ENCODE peak calls at places on chromosomes 2 and 18, in five cellular contexts. One of them, this sample, is unnamed.

GRCh38 chr2:216589779-216590178 is 43.4 kb upstream of the IGFBP2 start:
- DNase-seq in activated naive CD4-positive, alpha-beta T cell treated with anti-CD3 and anti-CD28 coated beads, Interleukin-2, amount 50 U/mL, for 16 hours: no peak
- DNase-seq in stimulated activated CD4-positive, alpha-beta T cell treated with anti-CD3 and anti-CD28 coated beads, Interleukin-15, amount 100 ng/mL, for 24 hours: no peak
- DNase-seq in skeletal muscle cell: no peak
- DNase-seq in stimulated activated CD8-positive, alpha-beta memory T cell treated with anti-CD3 and anti-CD28 coated beads, Interleukin-7, amount 100 ng/mL, for 24 hours: no peak
- DNase-seq in this sample: no peak

GRCh38 chr18:74609535-74609934 is 11.9 kb downstream of the ZNF407 start:
- DNase-seq in activated naive CD4-positive, alpha-beta T cell treated with anti-CD3 and anti-CD28 coated beads, Interleukin-2, amount 50 U/mL, for 16 hours: no peak
- DNase-seq in stimulated activated CD4-positive, alpha-beta T cell treated with anti-CD3 and anti-CD28 coated beads, Interleukin-15, amount 100 ng/mL, for 24 hours: no peak
- DNase-seq in skeletal muscle cell: peak; percentile 41
- DNase-seq in stimulated activated CD8-positive, alpha-beta memory T cell treated with anti-CD3 and anti-CD28 coated beads, Interleukin-7, amount 100 ng/mL, for 24 hours: no peak
- DNase-seq in this sample: no peak

GRCh38 chr2:1673160-1673944 is 71.0 kb downstream of the PXDN start:
- DNase-seq in activated naive CD4-positive, alpha-beta T cell treated with anti-CD3 and anti-CD28 coated beads, Interleukin-2, amount 50 U/mL, for 16 hours: no peak
- DNase-seq in stimulated activated CD4-positive, alpha-beta T cell treated with anti-CD3 and anti-CD28 coated beads, Interleukin-15, amount 100 ng/mL, for 24 hours: no peak
- DNase-seq in skeletal muscle cell: no peak
- DNase-seq in stimulated activated CD8-positive, alpha-beta memory T cell treated with anti-CD3 and anti-CD28 coated beads, Interleukin-7, amount 100 ng/mL, for 24 hours: no peak
- DNase-seq in this sample: no peak

GRCh38 chr2:218019411-218020060 is 16.7 kb upstream of the TNS1 start:
- DNase-seq in activated naive CD4-positive, alpha-beta T cell treated with anti-CD3 and anti-CD28 coated beads, Interleukin-2, amount 50 U/mL, for 16 hours: no peak
- DNase-seq in stimulated activated CD4-positive, alpha-beta T cell treated with anti-CD3 and anti-CD28 coated beads, Interleukin-15, amount 100 ng/mL, for 24 hours: no peak
- DNase-seq in skeletal muscle cell: no peak
- DNase-seq in stimulated activated CD8-positive, alpha-beta memory T cell treated with anti-CD3 and anti-CD28 coated beads, Interleukin-7, amount 100 ng/mL, for 24 hours: no peak
- DNase-seq in this sample: no peak

GRCh38 chr2:56100791-56101312 is 82.9 kb upstream of the CCDC85A start:
- DNase-seq in activated naive CD4-positive, alpha-beta T cell treated with anti-CD3 and anti-CD28 coated beads, Interleukin-2, amount 50 U/mL, for 16 hours: no peak
- DNase-seq in stimulated activated CD4-positive, alpha-beta T cell treated with anti-CD3 and anti-CD28 coated beads, Interleukin-15, amount 100 ng/mL, for 24 hours: no peak
- DNase-seq in skeletal muscle cell: no peak
- DNase-seq in stimulated activated CD8-positive, alpha-beta memory T cell treated with anti-CD3 and anti-CD28 coated beads, Interleukin-7, amount 100 ng/mL, for 24 hours: no peak
- DNase-seq in this sample: no peak

GRCh38 chr2:151757861-151758260 is 23.6 kb upstream of the NEB start:
- DNase-seq in activated naive CD4-positive, alpha-beta T cell treated with anti-CD3 and anti-CD28 coated beads, Interleukin-2, amount 50 U/mL, for 16 hours: no peak
- DNase-seq in stimulated activated CD4-positive, alpha-beta T cell treated with anti-CD3 and anti-CD28 coated beads, Interleukin-15, amount 100 ng/mL, for 24 hours: no peak
- DNase-seq in skeletal muscle cell: no peak
- DNase-seq in stimulated activated CD8-positive, alpha-beta memory T cell treated with anti-CD3 and anti-CD28 coated beads, Interleukin-7, amount 100 ng/mL, for 24 hours: no peak
- DNase-seq in this sample: no peak

GRCh38 chr2:212005077-212005671 is 533.4 kb downstream of the ERBB4 start:
- DNase-seq in activated naive CD4-positive, alpha-beta T cell treated with anti-CD3 and anti-CD28 coated beads, Interleukin-2, amount 50 U/mL, for 16 hours: no peak
- DNase-seq in stimulated activated CD4-positive, alpha-beta T cell treated with anti-CD3 and anti-CD28 coated beads, Interleukin-15, amount 100 ng/mL, for 24 hours: peak; percentile 4
- DNase-seq in skeletal muscle cell: no peak
- DNase-seq in stimulated activated CD8-positive, alpha-beta memory T cell treated with anti-CD3 and anti-CD28 coated beads, Interleukin-7, amount 100 ng/mL, for 24 hours: no peak
- DNase-seq in this sample: no peak

GRCh38 chr2:101596346-101596745 is 101.2 kb upstream of the MAP4K4 start:
- DNase-seq in activated naive CD4-positive, alpha-beta T cell treated with anti-CD3 and anti-CD28 coated beads, Interleukin-2, amount 50 U/mL, for 16 hours: no peak
- DNase-seq in stimulated activated CD4-positive, alpha-beta T cell treated with anti-CD3 and anti-CD28 coated beads, Interleukin-15, amount 100 ng/mL, for 24 hours: no peak
- DNase-seq in skeletal muscle cell: no peak
- DNase-seq in stimulated activated CD8-positive, alpha-beta memory T cell treated with anti-CD3 and anti-CD28 coated beads, Interleukin-7, amount 100 ng/mL, for 24 hours: no peak
- DNase-seq in this sample: no peak

GRCh38 chr2:11521730-11522129 is 12.1 kb upstream of the GREB1 start:
- DNase-seq in activated naive CD4-positive, alpha-beta T cell treated with anti-CD3 and anti-CD28 coated beads, Interleukin-2, amount 50 U/mL, for 16 hours: no peak
- DNase-seq in stimulated activated CD4-positive, alpha-beta T cell treated with anti-CD3 and anti-CD28 coated beads, Interleukin-15, amount 100 ng/mL, for 24 hours: no peak
- DNase-seq in skeletal muscle cell: no peak
- DNase-seq in stimulated activated CD8-positive, alpha-beta memory T cell treated with anti-CD3 and anti-CD28 coated beads, Interleukin-7, amount 100 ng/mL, for 24 hours: no peak
- DNase-seq in this sample: no peak

GRCh38 chr2:18889565-18890332 is 300.4 kb upstream of the NT5C1B start:
- DNase-seq in activated naive CD4-positive, alpha-beta T cell treated with anti-CD3 and anti-CD28 coated beads, Interleukin-2, amount 50 U/mL, for 16 hours: no peak
- DNase-seq in stimulated activated CD4-positive, alpha-beta T cell treated with anti-CD3 and anti-CD28 coated beads, Interleukin-15, amount 100 ng/mL, for 24 hours: no peak
- DNase-seq in skeletal muscle cell: no peak
- DNase-seq in stimulated activated CD8-positive, alpha-beta memory T cell treated with anti-CD3 and anti-CD28 coated beads, Interleukin-7, amount 100 ng/mL, for 24 hours: no peak
- DNase-seq in this sample: no peak

GRCh38 chr2:60882971-60883753 is 1.8 kb downstream of the REL start:
- DNase-seq in activated naive CD4-positive, alpha-beta T cell treated with anti-CD3 and anti-CD28 coated beads, Interleukin-2, amount 50 U/mL, for 16 hours: no peak
- DNase-seq in stimulated activated CD4-positive, alpha-beta T cell treated with anti-CD3 and anti-CD28 coated beads, Interleukin-15, amount 100 ng/mL, for 24 hours: peak; percentile 19
- DNase-seq in skeletal muscle cell: no peak
- DNase-seq in stimulated activated CD8-positive, alpha-beta memory T cell treated with anti-CD3 and anti-CD28 coated beads, Interleukin-7, amount 100 ng/mL, for 24 hours: no peak
- DNase-seq in this sample: peak; percentile 40

GRCh38 chr2:230777681-230778080 is 65.0 kb downstream of the CAB39 start:
- DNase-seq in activated naive CD4-positive, alpha-beta T cell treated with anti-CD3 and anti-CD28 coated beads, Interleukin-2, amount 50 U/mL, for 16 hours: no peak
- DNase-seq in stimulated activated CD4-positive, alpha-beta T cell treated with anti-CD3 and anti-CD28 coated beads, Interleukin-15, amount 100 ng/mL, for 24 hours: no peak
- DNase-seq in skeletal muscle cell: no peak
- DNase-seq in stimulated activated CD8-positive, alpha-beta memory T cell treated with anti-CD3 and anti-CD28 coated beads, Interleukin-7, amount 100 ng/mL, for 24 hours: no peak
- DNase-seq in this sample: no peak

GRCh38 chr2:40353236-40353635 is 98.7 kb downstream of the SLC8A1 start:
- DNase-seq in activated naive CD4-positive, alpha-beta T cell treated with anti-CD3 and anti-CD28 coated beads, Interleukin-2, amount 50 U/mL, for 16 hours: no peak
- DNase-seq in stimulated activated CD4-positive, alpha-beta T cell treated with anti-CD3 and anti-CD28 coated beads, Interleukin-15, amount 100 ng/mL, for 24 hours: no peak
- DNase-seq in skeletal muscle cell: no peak
- DNase-seq in stimulated activated CD8-positive, alpha-beta memory T cell treated with anti-CD3 and anti-CD28 coated beads, Interleukin-7, amount 100 ng/mL, for 24 hours: no peak
- DNase-seq in this sample: no peak

GRCh38 chr18:79856119-79857080 is 58.7 kb downstream of the KCNG2 start:
- DNase-seq in activated naive CD4-positive, alpha-beta T cell treated with anti-CD3 and anti-CD28 coated beads, Interleukin-2, amount 50 U/mL, for 16 hours: no peak
- DNase-seq in stimulated activated CD4-positive, alpha-beta T cell treated with anti-CD3 and anti-CD28 coated beads, Interleukin-15, amount 100 ng/mL, for 24 hours: peak; percentile 11
- DNase-seq in skeletal muscle cell: peak; percentile 9
- DNase-seq in stimulated activated CD8-positive, alpha-beta memory T cell treated with anti-CD3 and anti-CD28 coated beads, Interleukin-7, amount 100 ng/mL, for 24 hours: no peak
- DNase-seq in this sample: no peak

GRCh38 chr2:39620067-39620466 is 45.6 kb upstream of the TMEM178A start:
- DNase-seq in activated naive CD4-positive, alpha-beta T cell treated with anti-CD3 and anti-CD28 coated beads, Interleukin-2, amount 50 U/mL, for 16 hours: no peak
- DNase-seq in stimulated activated CD4-positive, alpha-beta T cell treated with anti-CD3 and anti-CD28 coated beads, Interleukin-15, amount 100 ng/mL, for 24 hours: peak; percentile 27
- DNase-seq in skeletal muscle cell: peak; percentile 77
- DNase-seq in stimulated activated CD8-positive, alpha-beta memory T cell treated with anti-CD3 and anti-CD28 coated beads, Interleukin-7, amount 100 ng/mL, for 24 hours: no peak
- DNase-seq in this sample: peak; percentile 27

GRCh38 chr2:219969508-219969907 is 342.1 kb downstream of the SLC4A3 start:
- DNase-seq in activated naive CD4-positive, alpha-beta T cell treated with anti-CD3 and anti-CD28 coated beads, Interleukin-2, amount 50 U/mL, for 16 hours: no peak
- DNase-seq in stimulated activated CD4-positive, alpha-beta T cell treated with anti-CD3 and anti-CD28 coated beads, Interleukin-15, amount 100 ng/mL, for 24 hours: no peak
- DNase-seq in skeletal muscle cell: peak; percentile 22
- DNase-seq in stimulated activated CD8-positive, alpha-beta memory T cell treated with anti-CD3 and anti-CD28 coated beads, Interleukin-7, amount 100 ng/mL, for 24 hours: no peak
- DNase-seq in this sample: no peak

GRCh38 chr2:65404988-65405697 is 27.3 kb downstream of the SPRED2 start:
- DNase-seq in activated naive CD4-positive, alpha-beta T cell treated with anti-CD3 and anti-CD28 coated beads, Interleukin-2, amount 50 U/mL, for 16 hours: no peak
- DNase-seq in stimulated activated CD4-positive, alpha-beta T cell treated with anti-CD3 and anti-CD28 coated beads, Interleukin-15, amount 100 ng/mL, for 24 hours: no peak
- DNase-seq in skeletal muscle cell: no peak
- DNase-seq in stimulated activated CD8-positive, alpha-beta memory T cell treated with anti-CD3 and anti-CD28 coated beads, Interleukin-7, amount 100 ng/mL, for 24 hours: no peak
- DNase-seq in this sample: no peak

GRCh38 chr2:47520825-47521665 is 118.1 kb downstream of the MSH2 start:
- DNase-seq in activated naive CD4-positive, alpha-beta T cell treated with anti-CD3 and anti-CD28 coated beads, Interleukin-2, amount 50 U/mL, for 16 hours: peak; percentile 76
- DNase-seq in stimulated activated CD4-positive, alpha-beta T cell treated with anti-CD3 and anti-CD28 coated beads, Interleukin-15, amount 100 ng/mL, for 24 hours: peak; percentile 83
- DNase-seq in skeletal muscle cell: no peak
- DNase-seq in stimulated activated CD8-positive, alpha-beta memory T cell treated with anti-CD3 and anti-CD28 coated beads, Interleukin-7, amount 100 ng/mL, for 24 hours: peak; percentile 28
- DNase-seq in this sample: peak; percentile 75

GRCh38 chr2:30653847-30654246 is 153.4 kb downstream of the CAPN13 start:
- DNase-seq in activated naive CD4-positive, alpha-beta T cell treated with anti-CD3 and anti-CD28 coated beads, Interleukin-2, amount 50 U/mL, for 16 hours: no peak
- DNase-seq in stimulated activated CD4-positive, alpha-beta T cell treated with anti-CD3 and anti-CD28 coated beads, Interleukin-15, amount 100 ng/mL, for 24 hours: no peak
- DNase-seq in skeletal muscle cell: no peak
- DNase-seq in stimulated activated CD8-positive, alpha-beta memory T cell treated with anti-CD3 and anti-CD28 coated beads, Interleukin-7, amount 100 ng/mL, for 24 hours: no peak
- DNase-seq in this sample: no peak

GRCh38 chr2:100976061-100976460 is 26.0 kb upstream of the RPL31 start:
- DNase-seq in activated naive CD4-positive, alpha-beta T cell treated with anti-CD3 and anti-CD28 coated beads, Interleukin-2, amount 50 U/mL, for 16 hours: no peak
- DNase-seq in stimulated activated CD4-positive, alpha-beta T cell treated with anti-CD3 and anti-CD28 coated beads, Interleukin-15, amount 100 ng/mL, for 24 hours: no peak
- DNase-seq in skeletal muscle cell: no peak
- DNase-seq in stimulated activated CD8-positive, alpha-beta memory T cell treated with anti-CD3 and anti-CD28 coated beads, Interleukin-7, amount 100 ng/mL, for 24 hours: no peak
- DNase-seq in this sample: no peak

GRCh38 chr2:317501-318424 is 29.9 kb upstream of the ALKAL2 start:
- DNase-seq in activated naive CD4-positive, alpha-beta T cell treated with anti-CD3 and anti-CD28 coated beads, Interleukin-2, amount 50 U/mL, for 16 hours: no peak
- DNase-seq in stimulated activated CD4-positive, alpha-beta T cell treated with anti-CD3 and anti-CD28 coated beads, Interleukin-15, amount 100 ng/mL, for 24 hours: peak; percentile 40
- DNase-seq in skeletal muscle cell: peak; percentile 36
- DNase-seq in stimulated activated CD8-positive, alpha-beta memory T cell treated with anti-CD3 and anti-CD28 coated beads, Interleukin-7, amount 100 ng/mL, for 24 hours: no peak
- DNase-seq in this sample: peak; percentile 29

GRCh38 chr2:96108578-96109561 is 7.5 kb downstream of the ADRA2B start:
- DNase-seq in activated naive CD4-positive, alpha-beta T cell treated with anti-CD3 and anti-CD28 coated beads, Interleukin-2, amount 50 U/mL, for 16 hours: no peak
- DNase-seq in stimulated activated CD4-positive, alpha-beta T cell treated with anti-CD3 and anti-CD28 coated beads, Interleukin-15, amount 100 ng/mL, for 24 hours: no peak
- DNase-seq in skeletal muscle cell: no peak
- DNase-seq in stimulated activated CD8-positive, alpha-beta memory T cell treated with anti-CD3 and anti-CD28 coated beads, Interleukin-7, amount 100 ng/mL, for 24 hours: no peak
- DNase-seq in this sample: no peak

GRCh38 chr2:193966590-193966989 is 1690.4 kb upstream of the SLC39A10 start:
- DNase-seq in activated naive CD4-positive, alpha-beta T cell treated with anti-CD3 and anti-CD28 coated beads, Interleukin-2, amount 50 U/mL, for 16 hours: no peak
- DNase-seq in stimulated activated CD4-positive, alpha-beta T cell treated with anti-CD3 and anti-CD28 coated beads, Interleukin-15, amount 100 ng/mL, for 24 hours: no peak
- DNase-seq in skeletal muscle cell: peak; percentile 82
- DNase-seq in stimulated activated CD8-positive, alpha-beta memory T cell treated with anti-CD3 and anti-CD28 coated beads, Interleukin-7, amount 100 ng/mL, for 24 hours: no peak
- DNase-seq in this sample: no peak

GRCh38 chr2:163735692-163736432 is at the start of gene FIGN:
- DNase-seq in activated naive CD4-positive, alpha-beta T cell treated with anti-CD3 and anti-CD28 coated beads, Interleukin-2, amount 50 U/mL, for 16 hours: no peak
- DNase-seq in stimulated activated CD4-positive, alpha-beta T cell treated with anti-CD3 and anti-CD28 coated beads, Interleukin-15, amount 100 ng/mL, for 24 hours: no peak
- DNase-seq in skeletal muscle cell: peak; percentile 54
- DNase-seq in stimulated activated CD8-positive, alpha-beta memory T cell treated with anti-CD3 and anti-CD28 coated beads, Interleukin-7, amount 100 ng/mL, for 24 hours: no peak
- DNase-seq in this sample: no peak

GRCh38 chr2:128490321-128490720 is 171.7 kb upstream of the HS6ST1 start:
- DNase-seq in activated naive CD4-positive, alpha-beta T cell treated with anti-CD3 and anti-CD28 coated beads, Interleukin-2, amount 50 U/mL, for 16 hours: no peak
- DNase-seq in stimulated activated CD4-positive, alpha-beta T cell treated with anti-CD3 and anti-CD28 coated beads, Interleukin-15, amount 100 ng/mL, for 24 hours: no peak
- DNase-seq in skeletal muscle cell: no peak
- DNase-seq in stimulated activated CD8-positive, alpha-beta memory T cell treated with anti-CD3 and anti-CD28 coated beads, Interleukin-7, amount 100 ng/mL, for 24 hours: no peak
- DNase-seq in this sample: no peak

GRCh38 chr2:173459363-173459762 is 104.7 kb downstream of the CDCA7 start:
- DNase-seq in activated naive CD4-positive, alpha-beta T cell treated with anti-CD3 and anti-CD28 coated beads, Interleukin-2, amount 50 U/mL, for 16 hours: no peak
- DNase-seq in stimulated activated CD4-positive, alpha-beta T cell treated with anti-CD3 and anti-CD28 coated beads, Interleukin-15, amount 100 ng/mL, for 24 hours: no peak
- DNase-seq in skeletal muscle cell: no peak
- DNase-seq in stimulated activated CD8-positive, alpha-beta memory T cell treated with anti-CD3 and anti-CD28 coated beads, Interleukin-7, amount 100 ng/mL, for 24 hours: no peak
- DNase-seq in this sample: no peak

GRCh38 chr2:134295441-134295840 is 41.6 kb downstream of the MGAT5 start:
- DNase-seq in activated naive CD4-positive, alpha-beta T cell treated with anti-CD3 and anti-CD28 coated beads, Interleukin-2, amount 50 U/mL, for 16 hours: no peak
- DNase-seq in stimulated activated CD4-positive, alpha-beta T cell treated with anti-CD3 and anti-CD28 coated beads, Interleukin-15, amount 100 ng/mL, for 24 hours: no peak
- DNase-seq in skeletal muscle cell: no peak
- DNase-seq in stimulated activated CD8-positive, alpha-beta memory T cell treated with anti-CD3 and anti-CD28 coated beads, Interleukin-7, amount 100 ng/mL, for 24 hours: no peak
- DNase-seq in this sample: no peak

GRCh38 chr18:67217551-67218166 is 298.9 kb downstream of the DSEL start:
- DNase-seq in activated naive CD4-positive, alpha-beta T cell treated with anti-CD3 and anti-CD28 coated beads, Interleukin-2, amount 50 U/mL, for 16 hours: peak; percentile 42
- DNase-seq in stimulated activated CD4-positive, alpha-beta T cell treated with anti-CD3 and anti-CD28 coated beads, Interleukin-15, amount 100 ng/mL, for 24 hours: peak; percentile 57
- DNase-seq in skeletal muscle cell: peak; percentile 27
- DNase-seq in stimulated activated CD8-positive, alpha-beta memory T cell treated with anti-CD3 and anti-CD28 coated beads, Interleukin-7, amount 100 ng/mL, for 24 hours: no peak
- DNase-seq in this sample: peak; percentile 54

GRCh38 chr2:227848586-227848985 is 22.8 kb upstream of the DAW1 start:
- DNase-seq in activated naive CD4-positive, alpha-beta T cell treated with anti-CD3 and anti-CD28 coated beads, Interleukin-2, amount 50 U/mL, for 16 hours: no peak
- DNase-seq in stimulated activated CD4-positive, alpha-beta T cell treated with anti-CD3 and anti-CD28 coated beads, Interleukin-15, amount 100 ng/mL, for 24 hours: no peak
- DNase-seq in skeletal muscle cell: no peak
- DNase-seq in stimulated activated CD8-positive, alpha-beta memory T cell treated with anti-CD3 and anti-CD28 coated beads, Interleukin-7, amount 100 ng/mL, for 24 hours: no peak
- DNase-seq in this sample: no peak

GRCh38 chr18:79775441-79776221 is 22.1 kb upstream of the KCNG2 start:
- DNase-seq in activated naive CD4-positive, alpha-beta T cell treated with anti-CD3 and anti-CD28 coated beads, Interleukin-2, amount 50 U/mL, for 16 hours: no peak
- DNase-seq in stimulated activated CD4-positive, alpha-beta T cell treated with anti-CD3 and anti-CD28 coated beads, Interleukin-15, amount 100 ng/mL, for 24 hours: no peak
- DNase-seq in skeletal muscle cell: no peak
- DNase-seq in stimulated activated CD8-positive, alpha-beta memory T cell treated with anti-CD3 and anti-CD28 coated beads, Interleukin-7, amount 100 ng/mL, for 24 hours: no peak
- DNase-seq in this sample: no peak

GRCh38 chr2:232488097-232488711 is 570 bp upstream of the ECEL1 start:
- DNase-seq in activated naive CD4-positive, alpha-beta T cell treated with anti-CD3 and anti-CD28 coated beads, Interleukin-2, amount 50 U/mL, for 16 hours: peak; percentile 10
- DNase-seq in stimulated activated CD4-positive, alpha-beta T cell treated with anti-CD3 and anti-CD28 coated beads, Interleukin-15, amount 100 ng/mL, for 24 hours: no peak
- DNase-seq in skeletal muscle cell: no peak
- DNase-seq in stimulated activated CD8-positive, alpha-beta memory T cell treated with anti-CD3 and anti-CD28 coated beads, Interleukin-7, amount 100 ng/mL, for 24 hours: no peak
- DNase-seq in this sample: no peak

GRCh38 chr2:239178954-239179353 is 221.9 kb downstream of the HDAC4 start:
- DNase-seq in activated naive CD4-positive, alpha-beta T cell treated with anti-CD3 and anti-CD28 coated beads, Interleukin-2, amount 50 U/mL, for 16 hours: no peak
- DNase-seq in stimulated activated CD4-positive, alpha-beta T cell treated with anti-CD3 and anti-CD28 coated beads, Interleukin-15, amount 100 ng/mL, for 24 hours: no peak
- DNase-seq in skeletal muscle cell: no peak
- DNase-seq in stimulated activated CD8-positive, alpha-beta memory T cell treated with anti-CD3 and anti-CD28 coated beads, Interleukin-7, amount 100 ng/mL, for 24 hours: no peak
- DNase-seq in this sample: no peak

GRCh38 chr2:219897456-219897855 is 270.0 kb downstream of the SLC4A3 start:
- DNase-seq in activated naive CD4-positive, alpha-beta T cell treated with anti-CD3 and anti-CD28 coated beads, Interleukin-2, amount 50 U/mL, for 16 hours: no peak
- DNase-seq in stimulated activated CD4-positive, alpha-beta T cell treated with anti-CD3 and anti-CD28 coated beads, Interleukin-15, amount 100 ng/mL, for 24 hours: no peak
- DNase-seq in skeletal muscle cell: no peak
- DNase-seq in stimulated activated CD8-positive, alpha-beta memory T cell treated with anti-CD3 and anti-CD28 coated beads, Interleukin-7, amount 100 ng/mL, for 24 hours: no peak
- DNase-seq in this sample: no peak

GRCh38 chr2:218432676-218433365 is 13.9 kb downstream of the VIL1 start:
- DNase-seq in activated naive CD4-positive, alpha-beta T cell treated with anti-CD3 and anti-CD28 coated beads, Interleukin-2, amount 50 U/mL, for 16 hours: no peak
- DNase-seq in stimulated activated CD4-positive, alpha-beta T cell treated with anti-CD3 and anti-CD28 coated beads, Interleukin-15, amount 100 ng/mL, for 24 hours: no peak
- DNase-seq in skeletal muscle cell: no peak
- DNase-seq in stimulated activated CD8-positive, alpha-beta memory T cell treated with anti-CD3 and anti-CD28 coated beads, Interleukin-7, amount 100 ng/mL, for 24 hours: no peak
- DNase-seq in this sample: no peak

GRCh38 chr2:241559489-241560180 is 1.1 kb downstream of the BOK start:
- DNase-seq in activated naive CD4-positive, alpha-beta T cell treated with anti-CD3 and anti-CD28 coated beads, Interleukin-2, amount 50 U/mL, for 16 hours: no peak
- DNase-seq in stimulated activated CD4-positive, alpha-beta T cell treated with anti-CD3 and anti-CD28 coated beads, Interleukin-15, amount 100 ng/mL, for 24 hours: peak; percentile 28
- DNase-seq in skeletal muscle cell: no peak
- DNase-seq in stimulated activated CD8-positive, alpha-beta memory T cell treated with anti-CD3 and anti-CD28 coated beads, Interleukin-7, amount 100 ng/mL, for 24 hours: no peak
- DNase-seq in this sample: no peak

GRCh38 chr2:223007531-223007930 is 44.5 kb upstream of the KCNE4 start:
- DNase-seq in activated naive CD4-positive, alpha-beta T cell treated with anti-CD3 and anti-CD28 coated beads, Interleukin-2, amount 50 U/mL, for 16 hours: no peak
- DNase-seq in stimulated activated CD4-positive, alpha-beta T cell treated with anti-CD3 and anti-CD28 coated beads, Interleukin-15, amount 100 ng/mL, for 24 hours: no peak
- DNase-seq in skeletal muscle cell: peak; percentile 72
- DNase-seq in stimulated activated CD8-positive, alpha-beta memory T cell treated with anti-CD3 and anti-CD28 coated beads, Interleukin-7, amount 100 ng/mL, for 24 hours: no peak
- DNase-seq in this sample: no peak

GRCh38 chr2:74087696-74088095 is 60.0 kb downstream of the BOLA3 start:
- DNase-seq in activated naive CD4-positive, alpha-beta T cell treated with anti-CD3 and anti-CD28 coated beads, Interleukin-2, amount 50 U/mL, for 16 hours: no peak
- DNase-seq in stimulated activated CD4-positive, alpha-beta T cell treated with anti-CD3 and anti-CD28 coated beads, Interleukin-15, amount 100 ng/mL, for 24 hours: no peak
- DNase-seq in skeletal muscle cell: no peak
- DNase-seq in stimulated activated CD8-positive, alpha-beta memory T cell treated with anti-CD3 and anti-CD28 coated beads, Interleukin-7, amount 100 ng/mL, for 24 hours: no peak
- DNase-seq in this sample: no peak

GRCh38 chr2:198203306-198203705 is 398.9 kb downstream of the PLCL1 start:
- DNase-seq in activated naive CD4-positive, alpha-beta T cell treated with anti-CD3 and anti-CD28 coated beads, Interleukin-2, amount 50 U/mL, for 16 hours: no peak
- DNase-seq in stimulated activated CD4-positive, alpha-beta T cell treated with anti-CD3 and anti-CD28 coated beads, Interleukin-15, amount 100 ng/mL, for 24 hours: no peak
- DNase-seq in skeletal muscle cell: no peak
- DNase-seq in stimulated activated CD8-positive, alpha-beta memory T cell treated with anti-CD3 and anti-CD28 coated beads, Interleukin-7, amount 100 ng/mL, for 24 hours: no peak
- DNase-seq in this sample: no peak

GRCh38 chr2:16321872-16322271 is 343.8 kb downstream of the CYRIA start:
- DNase-seq in activated naive CD4-positive, alpha-beta T cell treated with anti-CD3 and anti-CD28 coated beads, Interleukin-2, amount 50 U/mL, for 16 hours: no peak
- DNase-seq in stimulated activated CD4-positive, alpha-beta T cell treated with anti-CD3 and anti-CD28 coated beads, Interleukin-15, amount 100 ng/mL, for 24 hours: no peak
- DNase-seq in skeletal muscle cell: no peak
- DNase-seq in stimulated activated CD8-positive, alpha-beta memory T cell treated with anti-CD3 and anti-CD28 coated beads, Interleukin-7, amount 100 ng/mL, for 24 hours: no peak
- DNase-seq in this sample: no peak

GRCh38 chr2:70962211-70962884 is 16.1 kb upstream of the ANKRD53 start:
- DNase-seq in activated naive CD4-positive, alpha-beta T cell treated with anti-CD3 and anti-CD28 coated beads, Interleukin-2, amount 50 U/mL, for 16 hours: no peak
- DNase-seq in stimulated activated CD4-positive, alpha-beta T cell treated with anti-CD3 and anti-CD28 coated beads, Interleukin-15, amount 100 ng/mL, for 24 hours: no peak
- DNase-seq in skeletal muscle cell: no peak
- DNase-seq in stimulated activated CD8-positive, alpha-beta memory T cell treated with anti-CD3 and anti-CD28 coated beads, Interleukin-7, amount 100 ng/mL, for 24 hours: no peak
- DNase-seq in this sample: no peak